ENCODE peak calls at places on chromosomes 16 and 17, in eight cellular contexts. H is right cardiac atrium; V is CD8-positive, alpha-beta T cell; F is CD4-positive, CD25-positive, alpha-beta regulatory T cell; X is heart right ventricle; U is fibroblast of lung; L is ovary; D is Caco-2. A is an unnamed sample.

GRCh38 chr17:36923814-36924221 is 13.5 kb upstream of the LHX1 start:
- DNase-seq in D (no peak), V (no peak), F (no peak), U (no peak), L (no peak), X (no peak), H (no peak), A (peak; percentile 10)

GRCh38 chr16:7597677-7598076 is 265.0 kb downstream of the RBFOX1 start:
- DNase-seq in F (no peak), U (no peak), X (no peak), L (no peak), D (no peak), V (no peak), H (no peak), A (no peak)

GRCh38 chr17:83099086-83099540 is 19.7 kb downstream of the METRNL start:
- DNase-seq in F (no peak), L (no peak), X (no peak), U (no peak), D (no peak), H (no peak), V (no peak), A (no peak)

GRCh38 chr17:81129289-81129688 is 36.0 kb upstream of the PVALEF start:
- DNase-seq in D (no peak), H (no peak), V (no peak), L (no peak), F (no peak), U (no peak), X (no peak), A (no peak)

GRCh38 chr17:67377727-67378443 is 804 bp downstream of the PITPNC1 start:
- DNase-seq in H (peak; percentile 81), F (peak; percentile 56), V (no peak), L (peak; percentile 66), U (peak; percentile 40), D (peak; percentile 70), X (peak; percentile 46), A (peak; percentile 42)

GRCh38 chr16:80806957-80807356 is 2.6 kb upstream of the CDYL2 start:
- DNase-seq in L (no peak), U (peak; percentile 49), V (peak; percentile 24), X (no peak), F (peak; percentile 9), D (no peak), H (no peak), A (peak; percentile 22)

GRCh38 chr17:4931974-4932373 is at the start of gene GP1BA:
- DNase-seq in L (no peak), F (no peak), U (no peak), H (no peak), D (no peak), X (no peak), V (no peak), A (no peak)

GRCh38 chr16:29804455-29805231 is 1.7 kb upstream of the MAZ start:
- DNase-seq in F (no peak), H (peak; percentile 82), L (no peak), X (peak; percentile 61), D (no peak), V (no peak), U (peak; percentile 33), A (peak; percentile 87)

GRCh38 chr17:65345261-65346060 is 208.3 kb downstream of the RGS9 start:
- DNase-seq in F (no peak), U (no peak), L (no peak), D (no peak), X (no peak), V (no peak), H (no peak), A (no peak)

GRCh38 chr17:34884597-34884996 is 76.7 kb downstream of the CCT6B start:
- DNase-seq in D (no peak), H (no peak), X (no peak), U (no peak), V (no peak), L (no peak), F (no peak), A (no peak)

GRCh38 chr16:65737831-65738230 is 616.0 kb upstream of the CDH11 start:
- DNase-seq in X (no peak), L (no peak), V (no peak), H (no peak), D (no peak), U (no peak), F (no peak), A (no peak)

GRCh38 chr16:8346291-8346690 is 244.0 kb downstream of the TMEM114 start:
- DNase-seq in V (no peak), D (peak; percentile 26), U (no peak), H (no peak), L (no peak), X (no peak), F (no peak), A (no peak)

GRCh38 chr17:78041401-78042179 is 83.1 kb downstream of the TNRC6C start:
- DNase-seq in D (no peak), X (no peak), H (no peak), V (no peak), L (no peak), F (no peak), U (peak; percentile 55), A (no peak)

GRCh38 chr17:71098071-71098470 is 928.7 kb downstream of the KCNJ2 start:
- DNase-seq in D (no peak), H (no peak), L (no peak), X (no peak), F (no peak), U (no peak), V (no peak), A (no peak)

GRCh38 chr17:15882058-15882720 is 62.7 kb upstream of the ADORA2B start:
- DNase-seq in F (no peak), H (no peak), D (peak; percentile 13), U (no peak), X (no peak), V (no peak), L (no peak), A (no peak)

GRCh38 chr16:67237396-67238277 is 9.6 kb downstream of the FHOD1 start:
- DNase-seq in D (no peak), X (no peak), V (no peak), U (no peak), H (no peak), F (no peak), L (no peak), A (no peak)

GRCh38 chr17:64174686-64175456 is 44.9 kb upstream of the ERN1 start:
- DNase-seq in U (peak; percentile 79), D (no peak), F (no peak), H (no peak), X (no peak), V (no peak), L (no peak), A (no peak)

GRCh38 chr16:75175074-75175473 is 26.8 kb downstream of the ZFP1 start:
- DNase-seq in F (no peak), V (no peak), U (no peak), X (no peak), D (no peak), L (no peak), H (no peak), A (no peak)
- H3K9me3 ChIP-seq in F (peaks cover 80% of the 10 kb centered on the region), V (peaks cover 22% of the 10 kb centered on the region), U (no peaks in the 10 kb centered on the region), X (peaks cover 75% of the 10 kb centered on the region), D (peaks cover 58% of the 10 kb centered on the region), L (no peaks in the 10 kb centered on the region), H (peaks cover 6% of the 10 kb centered on the region), A (peaks cover 84% of the 10 kb centered on the region)

DNA sequence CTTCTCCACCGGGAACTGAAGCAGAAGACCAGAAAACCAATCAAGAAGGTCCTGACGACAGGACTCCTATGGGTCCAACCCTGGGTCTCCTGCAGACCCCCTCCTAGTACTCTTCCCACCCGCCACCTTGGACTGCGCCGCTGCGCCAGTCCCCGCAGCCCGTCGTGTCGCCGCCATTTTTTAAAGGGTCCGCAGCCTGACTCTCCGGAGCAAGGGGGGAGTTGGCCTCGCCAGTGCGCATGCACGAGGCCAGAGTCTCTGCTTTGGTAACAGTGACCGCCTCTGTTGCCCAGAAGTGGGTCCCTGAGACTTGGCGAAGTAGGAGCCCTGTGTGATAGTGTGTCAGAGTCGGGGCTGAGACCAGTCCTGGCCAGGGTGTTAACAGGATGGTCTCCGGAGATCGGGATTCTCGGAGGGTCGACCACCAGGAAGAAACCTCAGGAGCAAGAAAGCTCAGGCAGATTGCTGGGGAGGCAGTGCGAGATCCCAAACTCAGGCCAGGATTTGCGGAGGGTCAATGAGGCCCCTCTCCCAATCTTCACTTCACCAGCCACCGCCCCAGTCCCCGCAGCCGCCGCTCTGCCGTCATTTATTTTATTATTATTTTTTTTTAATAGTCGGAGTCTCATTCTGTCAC is 612.5 kb downstream of the KCNJ18 start:
- DNase-seq in X (no peak), V (no peak), F (no peak), L (no peak), U (no peak), D (no peak), H (no peak), A (no peak)
- H3K9me3 ChIP-seq in X (no peaks in the 10 kb centered on the region), V (no peaks in the 10 kb centered on the region), F (peaks cover 50% of the 10 kb centered on the region), L (no peaks in the 10 kb centered on the region), U (no peaks in the 10 kb centered on the region), D (no peaks in the 10 kb centered on the region), H (no peaks in the 10 kb centered on the region), A (no peaks in the 10 kb centered on the region)

DNA sequence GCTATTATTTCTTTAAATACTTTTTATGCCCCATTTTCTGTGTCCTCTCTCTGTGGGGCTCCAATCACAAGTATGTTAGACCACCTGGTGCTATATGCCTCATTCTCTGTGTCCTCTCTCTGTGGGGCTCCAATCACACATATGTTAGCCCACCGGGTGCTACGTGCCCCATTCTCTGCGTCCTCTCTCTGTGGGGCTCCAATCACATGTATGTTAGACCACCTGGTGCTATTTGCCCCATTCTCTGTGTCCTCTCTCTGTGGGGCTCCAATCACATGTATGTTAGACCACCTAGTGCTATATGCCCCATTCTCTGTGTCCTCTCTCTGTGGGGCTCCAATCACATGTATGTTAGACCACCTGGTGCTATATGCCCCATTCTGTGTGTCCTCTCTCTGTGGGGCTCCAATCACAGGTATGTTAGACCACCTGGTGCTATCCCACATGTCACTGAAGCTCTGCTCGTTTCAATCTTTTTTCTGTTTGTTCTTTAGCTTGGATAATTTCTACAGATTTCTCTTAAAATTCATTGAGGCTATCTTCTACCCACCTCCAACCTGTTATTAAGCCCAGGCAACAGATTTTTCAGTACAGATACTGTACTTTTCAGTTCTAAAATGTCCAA is 28.2 kb downstream of the LMF1 start:
- DNase-seq in H (no peak), V (no peak), F (no peak), L (no peak), D (no peak), U (no peak), X (no peak), A (no peak)
- H3K9me3 ChIP-seq in H (no peaks in the 10 kb centered on the region), V (peaks cover 9% of the 10 kb centered on the region), F (peaks cover 16% of the 10 kb centered on the region), L (no peaks in the 10 kb centered on the region), D (no peaks in the 10 kb centered on the region), U (no peaks in the 10 kb centered on the region), X (peaks cover 27% of the 10 kb centered on the region), A (peaks cover 26% of the 10 kb centered on the region)

GRCh38 chr16:79767597-79768280 is 167.2 kb upstream of the MAF start:
- DNase-seq in D (peak; percentile 45), X (no peak), U (peak; percentile 64), V (no peak), F (no peak), L (peak; percentile 41), H (peak; percentile 60), A (peak; percentile 50)

GRCh38 chr16:79770244-79771064 is 169.9 kb upstream of the MAF start:
- DNase-seq in L (peak; percentile 90), H (peak; percentile 97), F (peak; percentile 42), V (peak; percentile 35), U (peak; percentile 89), D (peak; percentile 94), X (peak; percentile 88), A (peak; percentile 91)

GRCh38 chr16:79772028-79772427 is 171.5 kb upstream of the MAF start:
- DNase-seq in F (no peak), V (no peak), L (no peak), H (no peak), X (no peak), U (no peak), D (no peak), A (no peak)

GRCh38 chr16:79768594-79768993 is 168.1 kb upstream of the MAF start:
- DNase-seq in H (no peak), D (no peak), F (no peak), L (no peak), U (no peak), X (no peak), V (no peak), A (no peak)

GRCh38 chr16:79769320-79770243 is 169.0 kb upstream of the MAF start:
- DNase-seq in D (no peak), H (no peak), U (no peak), L (no peak), V (no peak), F (no peak), X (no peak), A (no peak)
- H3K9me3 ChIP-seq in D (no peaks in the 10 kb centered on the region), H (no peaks in the 10 kb centered on the region), U (no peaks in the 10 kb centered on the region), L (no peaks in the 10 kb centered on the region), V (no peaks in the 10 kb centered on the region), F (no peaks in the 10 kb centered on the region), X (no peaks in the 10 kb centered on the region), A (no peaks in the 10 kb centered on the region)